ENCODE peak calls at places on chromosomes 6 and 20, in six cellular contexts. One of them, this sample, is unnamed.

GRCh38 chr6:111478749-111479148 is 4.3 kb downstream of the REV3L start:
- DNase-seq in dorsolateral prefrontal cortex: no peak
- DNase-seq in GM20000: peak; percentile 59
- DNase-seq in cardiac fibroblast: peak; percentile 79
- DNase-seq in B cell: no peak
- DNase-seq in left ventricle myocardium inferior: no peak
- DNase-seq in this sample: no peak

GRCh38 chr20:1761116-1761515 is 103.5 kb upstream of the SIRPG start:
- DNase-seq in dorsolateral prefrontal cortex: no peak
- DNase-seq in GM20000: no peak
- DNase-seq in cardiac fibroblast: peak; percentile 68
- DNase-seq in B cell: no peak
- DNase-seq in left ventricle myocardium inferior: no peak
- DNase-seq in this sample: no peak

GRCh38 chr6:23526519-23526918 is 599.5 kb upstream of the NRSN1 start:
- DNase-seq in dorsolateral prefrontal cortex: no peak
- DNase-seq in GM20000: no peak
- DNase-seq in cardiac fibroblast: no peak
- DNase-seq in B cell: no peak
- DNase-seq in left ventricle myocardium inferior: no peak
- DNase-seq in this sample: no peak

GRCh38 chr20:63706852-63707557 is 771 bp downstream of the ARFRP1 start:
- DNase-seq in dorsolateral prefrontal cortex: no peak
- DNase-seq in GM20000: peak; percentile 80
- DNase-seq in cardiac fibroblast: peak; percentile 49
- DNase-seq in B cell: peak; percentile 40
- DNase-seq in left ventricle myocardium inferior: no peak
- DNase-seq in this sample: peak; percentile 75

GRCh38 chr6:77097940-77098339 is 365.4 kb downstream of the HTR1B start:
- DNase-seq in dorsolateral prefrontal cortex: no peak
- DNase-seq in GM20000: no peak
- DNase-seq in cardiac fibroblast: no peak
- DNase-seq in B cell: no peak
- DNase-seq in left ventricle myocardium inferior: no peak
- DNase-seq in this sample: no peak

GRCh38 chr6:139979021-139979721 is 604.7 kb upstream of the CITED2 start:
- DNase-seq in dorsolateral prefrontal cortex: no peak
- DNase-seq in GM20000: no peak
- DNase-seq in cardiac fibroblast: no peak
- DNase-seq in B cell: no peak
- DNase-seq in left ventricle myocardium inferior: no peak
- DNase-seq in this sample: no peak

GRCh38 chr20:38607351-38607750 is 5.7 kb downstream of the ARHGAP40 start:
- DNase-seq in dorsolateral prefrontal cortex: no peak
- DNase-seq in GM20000: no peak
- DNase-seq in cardiac fibroblast: no peak
- DNase-seq in B cell: no peak
- DNase-seq in left ventricle myocardium inferior: no peak
- DNase-seq in this sample: no peak

GRCh38 chr20:33680681-33681080 is 5.5 kb downstream of the E2F1 start:
- DNase-seq in dorsolateral prefrontal cortex: no peak
- DNase-seq in GM20000: no peak
- DNase-seq in cardiac fibroblast: peak; percentile 60
- DNase-seq in B cell: no peak
- DNase-seq in left ventricle myocardium inferior: no peak
- DNase-seq in this sample: no peak

GRCh38 chr6:111483736-111484654 is 977 bp upstream of the REV3L start:
- DNase-seq in dorsolateral prefrontal cortex: peak; percentile 90
- DNase-seq in GM20000: peak; percentile 93
- DNase-seq in cardiac fibroblast: peak; percentile 98
- DNase-seq in B cell: no peak
- DNase-seq in left ventricle myocardium inferior: peak; percentile 95
- DNase-seq in this sample: peak; percentile 88

GRCh38 chr6:27502508-27503435 is 29.9 kb upstream of the ZNF184 start:
- DNase-seq in dorsolateral prefrontal cortex: no peak
- DNase-seq in GM20000: peak; percentile 51
- DNase-seq in cardiac fibroblast: peak; percentile 90
- DNase-seq in B cell: peak; percentile 68
- DNase-seq in left ventricle myocardium inferior: peak; percentile 49
- DNase-seq in this sample: peak; percentile 92

GRCh38 chr20:14219801-14220461 is 117.5 kb downstream of the FLRT3 start:
- DNase-seq in dorsolateral prefrontal cortex: no peak
- DNase-seq in GM20000: no peak
- DNase-seq in cardiac fibroblast: no peak
- DNase-seq in B cell: no peak
- DNase-seq in left ventricle myocardium inferior: no peak
- DNase-seq in this sample: no peak

GRCh38 chr6:162613310-162613709 is 114.3 kb downstream of the PRKN start:
- DNase-seq in dorsolateral prefrontal cortex: no peak
- DNase-seq in GM20000: no peak
- DNase-seq in cardiac fibroblast: no peak
- DNase-seq in B cell: no peak
- DNase-seq in left ventricle myocardium inferior: no peak
- DNase-seq in this sample: no peak

GRCh38 chr6:108638993-108639392 is 78.3 kb downstream of the FOXO3 start:
- DNase-seq in dorsolateral prefrontal cortex: no peak
- DNase-seq in GM20000: no peak
- DNase-seq in cardiac fibroblast: no peak
- DNase-seq in B cell: no peak
- DNase-seq in left ventricle myocardium inferior: no peak
- DNase-seq in this sample: no peak
- TF ChIP-seq CTCF in dorsolateral prefrontal cortex: no peak
- TF ChIP-seq CTCF in GM20000: no peak
- TF ChIP-seq CTCF in cardiac fibroblast: no peak
- TF ChIP-seq CTCF in B cell: no peak
- TF ChIP-seq CTCF in left ventricle myocardium inferior: no peak
- TF ChIP-seq CTCF in this sample: no peak

DNA sequence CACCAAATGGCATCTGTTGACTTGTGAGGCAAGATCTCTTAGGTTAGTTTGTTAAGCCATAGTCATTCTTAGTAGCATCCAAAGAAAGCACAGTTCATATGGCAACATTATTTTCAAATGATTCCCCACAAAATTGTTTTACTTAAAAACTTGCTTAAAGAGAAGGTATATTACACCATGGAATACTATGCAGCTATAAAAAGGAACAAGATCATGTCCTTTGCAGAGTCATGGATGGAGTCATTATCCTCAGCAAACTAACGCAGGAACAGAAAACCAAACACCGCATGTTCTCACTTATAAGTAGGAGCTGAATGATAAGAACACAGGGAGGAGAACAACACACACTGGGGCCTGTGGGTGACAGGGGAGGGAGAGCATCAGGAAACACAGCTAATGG is 10.9 kb upstream of the DSE start:
- DNase-seq in dorsolateral prefrontal cortex: no peak
- DNase-seq in GM20000: no peak
- DNase-seq in cardiac fibroblast: no peak
- DNase-seq in B cell: no peak
- DNase-seq in left ventricle myocardium inferior: no peak
- DNase-seq in this sample: no peak
- TF ChIP-seq CTCF in dorsolateral prefrontal cortex: no peak
- TF ChIP-seq CTCF in GM20000: no peak
- TF ChIP-seq CTCF in cardiac fibroblast: no peak
- TF ChIP-seq CTCF in B cell: no peak
- TF ChIP-seq CTCF in left ventricle myocardium inferior: no peak
- TF ChIP-seq CTCF in this sample: no peak

GRCh38 chr6:105646391-105646867 is 243.5 kb upstream of the PREP start:
- DNase-seq in dorsolateral prefrontal cortex: no peak
- DNase-seq in GM20000: peak; percentile 69
- DNase-seq in cardiac fibroblast: peak; percentile 41
- DNase-seq in B cell: no peak
- DNase-seq in left ventricle myocardium inferior: no peak
- DNase-seq in this sample: peak; percentile 76
- TF ChIP-seq CTCF in dorsolateral prefrontal cortex: no peak
- TF ChIP-seq CTCF in GM20000: no peak
- TF ChIP-seq CTCF in cardiac fibroblast: no peak
- TF ChIP-seq CTCF in B cell: no peak
- TF ChIP-seq CTCF in left ventricle myocardium inferior: no peak
- TF ChIP-seq CTCF in this sample: no peak

DNA sequence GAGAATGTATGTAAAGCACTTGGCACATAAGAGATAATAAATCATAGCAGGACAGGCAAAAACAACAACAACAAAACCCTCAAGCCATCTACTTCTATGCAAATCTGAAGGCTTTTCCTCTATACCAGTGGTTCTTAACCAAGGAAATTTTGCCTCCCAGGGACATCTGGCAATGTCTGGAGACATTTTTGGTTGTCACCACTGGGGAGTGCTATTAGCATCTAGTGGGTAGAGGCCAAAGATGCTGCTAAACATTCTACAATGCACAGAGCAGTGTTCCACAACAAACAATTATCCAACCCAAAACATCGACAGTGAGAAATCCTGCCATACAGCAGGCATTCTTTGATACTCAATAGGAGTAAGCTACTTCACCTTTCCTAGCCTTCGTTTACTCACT is 28.2 kb downstream of the NDRG3 start:
- DNase-seq in dorsolateral prefrontal cortex: no peak
- DNase-seq in GM20000: no peak
- DNase-seq in cardiac fibroblast: peak; percentile 35
- DNase-seq in B cell: peak; percentile 41
- DNase-seq in left ventricle myocardium inferior: no peak
- DNase-seq in this sample: peak; percentile 11
- TF ChIP-seq CTCF in dorsolateral prefrontal cortex: peak; percentile 27
- TF ChIP-seq CTCF in GM20000: peak; percentile 13
- TF ChIP-seq CTCF in cardiac fibroblast: peak; percentile 36
- TF ChIP-seq CTCF in B cell: peak; percentile 30
- TF ChIP-seq CTCF in left ventricle myocardium inferior: peak; percentile 57
- TF ChIP-seq CTCF in this sample: peak; percentile 32

DNA sequence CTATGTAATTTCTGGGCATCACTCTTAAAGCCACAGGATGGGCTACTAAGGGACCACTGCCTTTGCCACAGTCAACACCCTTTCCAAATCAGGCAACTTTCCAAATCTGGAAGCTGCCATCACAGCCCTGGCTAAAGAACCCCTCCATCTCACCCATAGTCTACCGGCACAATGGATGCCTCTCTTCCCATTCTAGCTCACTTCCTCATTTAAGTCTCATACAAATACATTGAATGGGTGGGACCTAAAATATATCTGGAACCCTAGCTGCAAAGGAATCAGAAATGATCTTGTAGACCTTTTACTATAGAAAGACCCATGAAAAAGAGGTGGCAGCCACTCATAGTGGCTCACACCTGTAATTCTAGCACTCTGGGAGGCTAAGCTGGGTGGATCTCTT is 3.3 kb upstream of the TREML4 start:
- DNase-seq in dorsolateral prefrontal cortex: no peak
- DNase-seq in GM20000: no peak
- DNase-seq in cardiac fibroblast: no peak
- DNase-seq in B cell: no peak
- DNase-seq in left ventricle myocardium inferior: no peak
- DNase-seq in this sample: no peak
- TF ChIP-seq CTCF in dorsolateral prefrontal cortex: no peak
- TF ChIP-seq CTCF in GM20000: no peak
- TF ChIP-seq CTCF in cardiac fibroblast: no peak
- TF ChIP-seq CTCF in B cell: no peak
- TF ChIP-seq CTCF in left ventricle myocardium inferior: no peak
- TF ChIP-seq CTCF in this sample: no peak

DNA sequence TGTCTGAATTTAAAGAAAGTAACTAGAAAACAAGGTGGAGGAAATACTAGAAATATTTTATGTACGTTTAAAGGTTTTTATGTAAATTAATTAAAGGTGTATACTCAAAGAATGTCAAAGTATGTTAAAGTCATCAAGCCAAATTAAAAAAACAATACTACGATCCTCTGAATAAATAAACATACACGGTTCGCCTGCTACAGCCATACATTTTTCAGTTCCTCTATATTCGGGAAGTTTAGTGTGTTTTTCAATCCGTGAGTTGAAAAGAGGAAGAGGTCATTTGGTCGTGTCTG is 626 bp downstream of the STX7 start:
- DNase-seq in dorsolateral prefrontal cortex: no peak
- DNase-seq in GM20000: no peak
- DNase-seq in cardiac fibroblast: no peak
- DNase-seq in B cell: no peak
- DNase-seq in left ventricle myocardium inferior: no peak
- DNase-seq in this sample: no peak
- TF ChIP-seq CTCF in dorsolateral prefrontal cortex: no peak
- TF ChIP-seq CTCF in GM20000: no peak
- TF ChIP-seq CTCF in cardiac fibroblast: no peak
- TF ChIP-seq CTCF in B cell: no peak
- TF ChIP-seq CTCF in left ventricle myocardium inferior: no peak
- TF ChIP-seq CTCF in this sample: no peak

DNA sequence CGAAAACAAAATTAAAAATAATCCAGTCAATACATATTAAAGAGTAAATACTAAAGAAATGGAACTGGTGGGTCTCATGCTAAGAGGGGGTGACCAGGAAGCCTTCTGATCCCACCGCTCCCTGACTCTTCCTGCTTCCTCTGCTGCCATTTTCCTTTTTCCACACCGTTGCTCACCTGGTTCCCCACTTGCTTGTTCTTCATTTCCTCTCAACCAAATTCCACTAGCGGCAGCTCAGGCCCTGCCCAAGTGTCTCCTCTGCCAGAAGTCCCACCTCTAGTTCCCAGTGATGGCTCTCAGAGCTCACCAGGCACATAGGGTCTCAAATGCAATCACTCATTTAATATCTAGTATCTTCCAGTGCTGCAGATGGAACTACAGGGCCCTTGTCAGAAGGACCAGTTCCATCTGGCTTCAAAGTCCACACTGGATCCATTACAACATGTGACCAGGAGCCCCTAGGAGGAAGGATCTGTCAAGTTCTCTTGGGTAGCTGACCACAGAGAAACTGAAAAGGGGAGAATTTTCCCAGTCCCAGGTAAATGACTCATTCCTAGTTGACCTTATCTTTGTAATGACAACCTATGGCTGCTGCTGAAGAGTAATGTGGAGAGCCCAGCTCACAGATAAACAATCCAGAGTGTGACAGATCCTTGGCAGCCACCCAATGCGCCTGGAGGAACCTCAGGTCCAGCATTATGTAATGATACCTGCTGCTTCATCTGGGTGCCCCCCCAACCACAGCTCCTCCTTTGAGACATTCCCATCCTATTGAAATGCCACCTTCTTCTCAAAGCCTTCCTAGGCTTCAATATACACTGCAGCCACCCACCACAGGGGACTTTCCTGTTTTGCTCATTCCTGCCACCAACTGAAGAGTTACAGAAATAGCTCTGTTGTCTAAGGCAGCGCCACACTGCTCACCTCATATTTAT is 38.2 kb downstream of the ELMO2 start:
- DNase-seq in dorsolateral prefrontal cortex: no peak
- DNase-seq in GM20000: no peak
- DNase-seq in cardiac fibroblast: no peak
- DNase-seq in B cell: no peak
- DNase-seq in left ventricle myocardium inferior: no peak
- DNase-seq in this sample: peak; percentile 42
- TF ChIP-seq CTCF in dorsolateral prefrontal cortex: no peak
- TF ChIP-seq CTCF in GM20000: no peak
- TF ChIP-seq CTCF in cardiac fibroblast: no peak
- TF ChIP-seq CTCF in B cell: no peak
- TF ChIP-seq CTCF in left ventricle myocardium inferior: no peak
- TF ChIP-seq CTCF in this sample: no peak

DNA sequence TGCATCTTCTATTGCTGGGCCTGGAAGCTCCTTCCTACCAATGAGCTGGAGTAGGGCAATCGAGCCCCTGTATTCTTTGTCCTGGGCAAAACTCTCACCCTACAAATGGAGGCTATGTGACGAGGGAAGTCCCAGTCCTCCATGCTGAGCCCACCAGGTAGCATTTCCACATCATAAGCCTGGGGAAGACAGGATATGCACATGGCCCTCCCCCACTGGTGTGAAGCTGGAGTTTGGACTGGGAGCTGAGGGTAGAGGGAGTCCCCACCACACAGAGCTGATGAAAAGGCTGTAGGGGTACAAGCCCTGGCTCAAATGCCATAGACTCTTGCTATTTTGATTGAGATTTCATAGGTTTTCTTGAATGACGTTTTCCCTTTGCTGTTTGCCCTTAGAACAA is 99.5 kb upstream of the FOXC1 start:
- DNase-seq in dorsolateral prefrontal cortex: no peak
- DNase-seq in GM20000: no peak
- DNase-seq in cardiac fibroblast: no peak
- DNase-seq in B cell: no peak
- DNase-seq in left ventricle myocardium inferior: no peak
- DNase-seq in this sample: no peak
- TF ChIP-seq CTCF in dorsolateral prefrontal cortex: no peak
- TF ChIP-seq CTCF in GM20000: no peak
- TF ChIP-seq CTCF in cardiac fibroblast: no peak
- TF ChIP-seq CTCF in B cell: no peak
- TF ChIP-seq CTCF in left ventricle myocardium inferior: no peak
- TF ChIP-seq CTCF in this sample: no peak